ENCODE peak calls at places on chromosomes 13 and 19, in ten cellular contexts. K, C, P, B, X, R, G, L, Y and T are unnamed samples.

GRCh38 chr13:27372896-27373295 is 51.5 kb upstream of the GTF3A start:
- ATAC-seq in K (peak), C (peak), P (no peak), B (no peak), X (no peak), R (peak), G (no peak), L (no peak), Y (no peak), T (no peak)

GRCh38 chr13:113117335-113117872 is 5.2 kb upstream of the F10 start:
- ATAC-seq in K (no peak), C (no peak), P (no peak), B (no peak), X (no peak), R (no peak), G (no peak), L (no peak), Y (no peak), T (no peak)

GRCh38 chr19:54216869-54217268 is 5.9 kb downstream of the LILRB3 start:
- ATAC-seq in K (no peak), C (no peak), P (no peak), B (no peak), X (no peak), R (no peak), G (no peak), L (no peak), Y (no peak), T (no peak)

GRCh38 chr19:30168760-30169159 is 203.4 kb upstream of the ZNF536 start:
- ATAC-seq in K (no peak), C (no peak), P (no peak), B (no peak), X (no peak), R (no peak), G (no peak), L (no peak), Y (no peak), T (no peak)

GRCh38 chr13:23725922-23726321 is 155.7 kb downstream of the TNFRSF19 start:
- ATAC-seq in K (no peak), C (no peak), P (no peak), B (no peak), X (no peak), R (no peak), G (no peak), L (no peak), Y (no peak), T (no peak)

GRCh38 chr13:20219585-20219984 is 12.5 kb downstream of the GJB6 start:
- ATAC-seq in K (peak), C (no peak), P (no peak), B (peak), X (peak), R (no peak), G (no peak), L (peak), Y (no peak), T (no peak)

GRCh38 chr19:3783660-3784584 is 2.3 kb downstream of the MATK start:
- ATAC-seq in K (peak), C (no peak), P (no peak), B (peak), X (no peak), R (peak), G (peak), L (peak), Y (peak), T (peak)

GRCh38 chr13:80448725-80449124 is 107.8 kb upstream of the SPRY2 start:
- ATAC-seq in K (no peak), C (no peak), P (no peak), B (no peak), X (no peak), R (no peak), G (no peak), L (no peak), Y (no peak), T (no peak)

GRCh38 chr19:48553676-48554384 is 1.9 kb downstream of the SULT2B1 start:
- ATAC-seq in K (peak), C (no peak), P (peak), B (no peak), X (no peak), R (peak), G (no peak), L (no peak), Y (no peak), T (peak)

GRCh38 chr19:49864890-49865289 is 2.5 kb downstream of the PNKP start:
- ATAC-seq in K (no peak), C (no peak), P (no peak), B (no peak), X (no peak), R (no peak), G (no peak), L (no peak), Y (no peak), T (no peak)

GRCh38 chr19:51354742-51355148 is 11.4 kb downstream of the ETFB start:
- ATAC-seq in K (no peak), C (no peak), P (no peak), B (peak), X (peak), R (no peak), G (peak), L (peak), Y (no peak), T (no peak)

GRCh38 chr13:74015137-74015536 is 119.1 kb downstream of the KLF12 start:
- ATAC-seq in K (no peak), C (no peak), P (no peak), B (peak), X (no peak), R (no peak), G (no peak), L (no peak), Y (peak), T (no peak)

GRCh38 chr13:22316494-22317025 is 645.7 kb downstream of the FGF9 start:
- ATAC-seq in K (no peak), C (peak), P (no peak), B (no peak), X (no peak), R (no peak), G (no peak), L (no peak), Y (no peak), T (no peak)

GRCh38 chr13:93547886-93548285 is 321.3 kb downstream of the GPC6 start:
- ATAC-seq in K (no peak), C (no peak), P (no peak), B (no peak), X (no peak), R (no peak), G (no peak), L (no peak), Y (no peak), T (no peak)

GRCh38 chr19:35534803-35535480 is 1.7 kb downstream of the GAPDHS start:
- ATAC-seq in K (no peak), C (no peak), P (no peak), B (no peak), X (no peak), R (no peak), G (no peak), L (no peak), Y (no peak), T (no peak)

GRCh38 chr19:38035515-38036495 is 128.8 kb downstream of the SIPA1L3 start:
- ATAC-seq in K (no peak), C (no peak), P (no peak), B (no peak), X (no peak), R (no peak), G (no peak), L (no peak), Y (no peak), T (no peak)